ENCODE peak calls at places on chromosomes 16 and 17, in six cellular contexts. Z is fibroblast of lung, Q is tibial nerve, Y is bronchial epithelial cell, W is cardiac muscle cell, J is right atrium auricular region. S is an unnamed sample.

GRCh38 chr16:2028146-2028545 is 1.4 kb downstream of the NHERF2 start:
- DNase-seq in Z (no peak), Q (no peak), Y (no peak), W (no peak), J (no peak), S (no peak)

GRCh38 chr17:75810216-75810615 is 25.6 kb downstream of the UNK start:
- DNase-seq in Z (no peak), Q (no peak), Y (no peak), W (no peak), J (no peak), S (no peak)

GRCh38 chr17:6528557-6528956 is 27.8 kb downstream of the PITPNM3 start:
- DNase-seq in Z (no peak), Q (no peak), Y (no peak), W (no peak), J (no peak), S (no peak)

GRCh38 chr17:10120749-10121148 is 77.7 kb downstream of the GAS7 start:
- DNase-seq in Z (no peak), Q (no peak), Y (no peak), W (no peak), J (no peak), S (no peak)

GRCh38 chr17:44464037-44464436 is 39.2 kb downstream of the GPATCH8 start:
- DNase-seq in Z (peak), Q (no peak), Y (peak), W (peak), J (no peak), S (peak)

GRCh38 chr16:80803341-80804060 is 897 bp downstream of the CDYL2 start:
- DNase-seq in Z (peak), Q (no peak), Y (no peak), W (peak), J (no peak), S (no peak)

GRCh38 chr17:75338335-75338734 is 49.1 kb upstream of the SLC25A19 start:
- DNase-seq in Z (peak), Q (no peak), Y (no peak), W (no peak), J (no peak), S (no peak)

GRCh38 chr17:16439867-16440351 is 24.5 kb downstream of the TRPV2 start:
- DNase-seq in Z (no peak), Q (no peak), Y (peak), W (peak), J (no peak), S (no peak)

GRCh38 chr16:77585852-77586251 is 136.5 kb upstream of the NUDT7 start:
- DNase-seq in Z (peak), Q (no peak), Y (peak), W (peak), J (no peak), S (peak)

GRCh38 chr17:7838291-7839075 is 4.5 kb downstream of the KDM6B start:
- DNase-seq in Z (peak), Q (no peak), Y (no peak), W (peak), J (no peak), S (no peak)

GRCh38 chr17:32102172-32102571 is 40.1 kb upstream of the RHOT1 start:
- DNase-seq in Z (no peak), Q (no peak), Y (no peak), W (no peak), J (no peak), S (no peak)

GRCh38 chr16:56355786-56356275 is 69.5 kb downstream of the AMFR start:
- DNase-seq in Z (no peak), Q (peak), Y (no peak), W (peak), J (peak), S (no peak)

GRCh38 chr16:4327386-4327781 is 11.5 kb downstream of the GLIS2 start:
- DNase-seq in Z (no peak), Q (no peak), Y (no peak), W (no peak), J (no peak), S (no peak)

GRCh38 chr17:56929362-56929969 is 15.6 kb upstream of the TRIM25 start:
- DNase-seq in Z (no peak), Q (no peak), Y (no peak), W (no peak), J (no peak), S (no peak)

GRCh38 chr17:75896360-75897075 is at the start of gene TRIM65:
- DNase-seq in Z (peak), Q (peak), Y (peak), W (peak), J (peak), S (no peak)

GRCh38 chr17:76243826-76244679 is 3.8 kb upstream of the RNF157 start:
- DNase-seq in Z (no peak), Q (no peak), Y (no peak), W (peak), J (no peak), S (no peak)

GRCh38 chr16:19167710-19168172 is 299 bp upstream of the SYT17 start:
- DNase-seq in Z (peak), Q (no peak), Y (peak), W (peak), J (peak), S (peak)

GRCh38 chr17:38672788-38673713 is 1.7 kb downstream of the EPOP start:
- DNase-seq in Z (no peak), Q (no peak), Y (no peak), W (no peak), J (no peak), S (no peak)

GRCh38 chr16:11627822-11628457 is 40.3 kb upstream of the SNN start:
- DNase-seq in Z (peak), Q (peak), Y (peak), W (peak), J (peak), S (no peak)

GRCh38 chr16:8931864-8932263 is 31.8 kb downstream of the USP7 start:
- DNase-seq in Z (peak), Q (no peak), Y (peak), W (peak), J (no peak), S (peak)

GRCh38 chr16:67093098-67093732 is 16.5 kb upstream of the PHAF1 start:
- DNase-seq in Z (no peak), Q (no peak), Y (no peak), W (no peak), J (no peak), S (no peak)

GRCh38 chr16:12229759-12230594 is 253.4 kb downstream of the SNX29 start:
- DNase-seq in Z (peak), Q (no peak), Y (peak), W (no peak), J (no peak), S (no peak)

GRCh38 chr16:12231666-12232065 is 255.1 kb downstream of the SNX29 start:
- DNase-seq in Z (peak), Q (no peak), Y (peak), W (no peak), J (no peak), S (peak)

GRCh38 chr16:7345423-7345822 is 12.8 kb downstream of the RBFOX1 start:
- DNase-seq in Z (no peak), Q (no peak), Y (no peak), W (no peak), J (no peak), S (no peak)

GRCh38 chr17:77229786-77230435 is 89.1 kb downstream of the SEC14L1 start:
- DNase-seq in Z (no peak), Q (no peak), Y (no peak), W (no peak), J (no peak), S (no peak)

GRCh38 chr17:1438593-1439083 is 17.4 kb downstream of the CRK start:
- DNase-seq in Z (peak), Q (no peak), Y (peak), W (peak), J (no peak), S (no peak)

GRCh38 chr17:48624544-48625501 is 1.3 kb downstream of the HOXB9 start:
- DNase-seq in Z (no peak), Q (no peak), Y (no peak), W (no peak), J (no peak), S (no peak)

GRCh38 chr17:76599699-76600460 is 14.2 kb upstream of the ST6GALNAC2 start:
- DNase-seq in Z (peak), Q (no peak), Y (peak), W (peak), J (no peak), S (no peak)

GRCh38 chr17:65190467-65191095 is 53.4 kb downstream of the RGS9 start:
- DNase-seq in Z (peak), Q (no peak), Y (peak), W (no peak), J (no peak), S (no peak)

GRCh38 chr16:84952335-84953050 is 58.8 kb downstream of the ZDHHC7 start:
- DNase-seq in Z (peak), Q (peak), Y (peak), W (peak), J (peak), S (peak)

GRCh38 chr17:20206068-20206467 is 196.9 kb downstream of the SPECC1 start:
- DNase-seq in Z (peak), Q (no peak), Y (peak), W (peak), J (no peak), S (no peak)

GRCh38 chr16:15608398-15609285 is 34.3 kb downstream of the MARF1 start:
- DNase-seq in Z (no peak), Q (no peak), Y (peak), W (peak), J (no peak), S (no peak)

GRCh38 chr16:50196736-50197135 is 43.6 kb downstream of the TENT4B start:
- DNase-seq in Z (peak), Q (no peak), Y (peak), W (peak), J (no peak), S (no peak)

GRCh38 chr17:76000016-76000754 is 470 bp upstream of the CDK3 start:
- DNase-seq in Z (no peak), Q (no peak), Y (peak), W (peak), J (no peak), S (no peak)

GRCh38 chr17:72060084-72060483 is 60.7 kb upstream of the SOX9 start:
- DNase-seq in Z (no peak), Q (no peak), Y (no peak), W (no peak), J (no peak), S (no peak)

GRCh38 chr17:19260958-19261357 is 23.8 kb downstream of the EPN2 start:
- DNase-seq in Z (no peak), Q (no peak), Y (peak), W (no peak), J (no peak), S (no peak)

GRCh38 chr16:7614022-7614795 is 281.6 kb downstream of the RBFOX1 start:
- DNase-seq in Z (no peak), Q (no peak), Y (no peak), W (no peak), J (no peak), S (no peak)

GRCh38 chr16:86565181-86565631 is 1.4 kb upstream of the FOXC2 start:
- DNase-seq in Z (no peak), Q (no peak), Y (no peak), W (no peak), J (no peak), S (no peak)

GRCh38 chr17:51598824-51599223 is 338.5 kb downstream of the UTP18 start:
- DNase-seq in Z (no peak), Q (no peak), Y (no peak), W (no peak), J (no peak), S (no peak)
- TF ChIP-seq CTCF in Z (no peak), Q (no peak), Y (no peak), W (no peak), J (no peak), S (no peak)

GRCh38 chr17:39979865-39980401 is 674 bp upstream of the PSMD3 start:
- DNase-seq in Z (peak), Q (no peak), Y (peak), W (peak), J (no peak), S (no peak)

GRCh38 chr17:39981207-39982068 is 831 bp downstream of the PSMD3 start:
- DNase-seq in Z (peak), Q (no peak), Y (no peak), W (no peak), J (no peak), S (no peak)

GRCh38 chr17:39980402-39981206 is at the start of gene PSMD3:
- DNase-seq in Z (peak), Q (peak), Y (peak), W (peak), J (peak), S (peak)

GRCh38 chr17:39982069-39982371 is 1.4 kb downstream of the PSMD3 start:
- DNase-seq in Z (no peak), Q (no peak), Y (no peak), W (no peak), J (no peak), S (no peak)

DNA sequence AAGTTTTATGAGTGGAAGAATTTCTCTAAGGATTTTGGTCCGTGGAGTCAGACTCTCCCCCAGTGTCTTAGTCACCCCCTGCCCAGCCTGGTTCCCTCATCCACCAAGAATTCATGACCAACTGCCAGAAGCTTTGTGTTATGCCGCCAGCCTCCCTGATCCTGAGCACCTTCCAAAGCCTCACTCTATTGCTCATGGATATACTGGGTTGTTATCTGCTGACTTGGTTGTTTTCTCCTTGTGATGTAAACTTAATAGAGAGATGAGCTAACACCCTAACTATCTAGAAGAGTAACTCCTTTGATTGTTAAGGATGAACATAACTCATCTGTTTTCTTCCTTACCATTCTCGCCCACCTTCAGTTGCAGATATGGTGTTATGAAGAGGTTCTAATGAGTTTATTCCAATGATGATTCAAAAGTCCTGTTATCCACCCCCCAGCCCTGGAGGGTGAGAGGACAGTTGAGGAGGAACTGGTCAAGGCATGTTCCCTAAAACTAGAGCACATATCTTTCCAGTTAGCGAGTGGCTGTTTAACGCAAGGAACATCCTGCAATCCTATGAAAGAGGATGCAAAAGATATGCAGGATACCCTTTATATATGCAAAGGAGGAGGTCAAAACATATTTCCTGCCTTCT is 1.5 kb upstream of the PSMD3 start:
- DNase-seq in Z (peak), Q (no peak), Y (peak), W (peak), J (no peak), S (peak)
- H3K4me3 ChIP-seq in Z (no peak), Q (no peak), Y (no peak), W (no peak), J (no peak), S (no peak)

GRCh38 chr16:10180771-10181163 is 1.5 kb downstream of the GRIN2A start:
- DNase-seq in Z (peak), Q (no peak), Y (no peak), W (peak), J (no peak), S (no peak)
- TF ChIP-seq CTCF in Z (peak), Q (no peak), Y (peak), W (peak), J (peak), S (peak)

GRCh38 chr17:41785091-41785875 is 1.2 kb downstream of the JUP start:
- DNase-seq in Z (peak), Q (no peak), Y (peak), W (peak), J (no peak), S (no peak)
- H3K4me3 ChIP-seq in Z (peak), Q (peak), Y (peak), W (peak), J (peak), S (peak)

DNA sequence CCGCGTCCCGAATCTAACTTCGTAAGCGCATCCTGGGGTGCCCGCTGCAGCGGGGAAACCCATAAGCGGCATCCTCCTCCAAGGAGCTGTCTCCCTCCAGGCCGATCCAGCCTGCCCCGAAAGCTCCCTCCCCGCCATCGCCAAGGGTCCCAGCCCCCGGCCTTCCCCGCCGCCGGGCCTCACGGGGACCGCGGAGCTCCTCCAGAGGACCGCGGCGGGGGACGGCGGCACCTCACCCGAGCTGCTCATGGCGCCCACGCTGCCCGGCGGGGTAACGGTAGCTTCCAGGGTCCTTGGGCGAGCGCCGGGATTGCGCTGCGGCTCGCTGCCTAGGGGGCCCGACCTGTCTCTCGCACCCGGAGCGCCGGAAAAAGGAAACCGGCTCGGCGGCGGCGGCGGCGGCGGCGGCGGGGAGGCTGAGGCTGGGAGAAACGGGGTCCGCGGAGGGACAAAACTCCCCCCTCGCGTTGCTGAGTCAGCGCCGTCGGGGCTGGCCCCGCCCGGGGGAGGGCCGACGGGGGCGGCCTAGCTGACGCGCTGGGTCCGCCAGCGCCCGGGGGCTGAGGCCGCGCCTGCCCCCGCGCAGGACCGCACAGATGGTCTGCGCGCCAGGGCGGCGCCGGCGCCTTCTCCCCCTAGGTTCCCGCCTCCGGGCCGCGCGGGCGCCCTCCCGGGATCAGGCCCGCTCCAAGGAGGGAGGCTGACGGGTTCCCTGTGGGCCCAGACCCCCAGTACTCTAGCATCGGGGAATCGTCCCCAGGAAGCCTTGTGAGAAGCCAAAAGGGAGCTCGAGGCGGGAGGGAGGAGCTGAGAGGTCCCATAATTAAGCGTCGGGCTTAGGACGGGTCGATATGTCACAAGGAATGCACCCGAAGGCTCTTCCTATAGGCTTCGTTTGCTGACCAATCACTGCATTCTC is at the start of gene BLMH:
- DNase-seq in Z (peak), Q (peak), Y (peak), W (peak), J (peak), S (peak)
- TF ChIP-seq CTCF in Z (no peak), Q (no peak), Y (no peak), W (no peak), J (no peak), S (no peak)

DNA sequence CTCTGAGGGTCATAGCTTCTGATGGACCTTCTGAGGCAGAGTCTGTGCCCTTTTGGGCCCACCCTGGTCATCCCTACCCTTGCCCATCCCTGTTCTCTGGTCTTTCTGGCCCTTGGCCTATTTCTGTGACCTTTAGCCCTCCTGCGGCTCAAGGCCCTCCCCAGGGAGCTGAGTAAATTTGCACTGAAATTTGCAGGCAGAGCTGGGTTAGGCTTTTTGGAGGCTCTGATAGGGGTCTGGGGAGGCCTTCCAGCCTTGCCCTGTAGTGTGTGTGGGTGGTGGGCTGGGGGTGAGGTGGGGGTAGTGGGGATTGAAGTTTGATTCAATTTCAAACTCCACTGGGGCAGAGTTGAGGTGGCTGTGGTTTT is 17.8 kb downstream of the RARA start:
- DNase-seq in Z (no peak), Q (no peak), Y (no peak), W (peak), J (no peak), S (no peak)
- H3K4me3 ChIP-seq in Z (no peak), Q (no peak), Y (no peak), W (no peak), J (no peak), S (no peak)

DNA sequence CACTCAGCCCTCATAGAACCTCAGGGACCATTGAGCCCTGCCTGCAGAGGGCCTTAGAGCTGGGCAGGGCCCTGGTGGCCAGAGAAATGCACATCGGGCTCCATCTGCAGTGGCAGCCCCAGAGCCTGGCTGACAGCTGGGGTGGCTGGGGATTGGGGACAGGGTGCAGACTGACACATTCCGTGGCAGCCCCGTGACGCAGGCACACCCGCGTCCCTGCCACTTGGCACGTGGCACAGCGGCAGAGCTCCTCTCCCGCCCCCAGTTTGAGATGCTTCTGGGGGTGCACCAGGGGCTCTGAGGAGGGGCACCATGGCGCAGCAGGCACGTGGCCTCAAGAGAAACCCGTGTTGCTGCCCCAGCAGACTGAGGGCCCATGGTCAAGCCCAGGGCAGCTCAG is 2.2 kb downstream of the FBXL16 start:
- DNase-seq in Z (no peak), Q (no peak), Y (no peak), W (no peak), J (no peak), S (no peak)
- TF ChIP-seq CTCF in Z (no peak), Q (no peak), Y (no peak), W (no peak), J (no peak), S (no peak)

GRCh38 chr17:63675607-63676539 is 24.1 kb downstream of the LIMD2 start:
- DNase-seq in Z (peak), Q (peak), Y (peak), W (peak), J (peak), S (peak)
- H3K4me3 ChIP-seq in Z (no peak), Q (no peak), Y (no peak), W (no peak), J (peak), S (no peak)